ENCODE peak calls at places on chromosome 19, in four cellular contexts. One of them, this sample, is unnamed.

GRCh38 chr19:16571689-16572331 is 405 bp downstream of the SLC35E1 start:
- DNase-seq in C1 segment of cervical spinal cord: no peak
- DNase-seq in Calu3: no peak
- DNase-seq in stimulated activated CD8-positive, alpha-beta memory T cell treated with anti-CD3 and anti-CD28 coated beads, Interleukin-4, amount 100 ng/mL, for 4 hours: no peak
- DNase-seq in this sample: no peak

GRCh38 chr19:34999498-35000337 is at the start of gene GRAMD1A:
- DNase-seq in C1 segment of cervical spinal cord: peak
- DNase-seq in Calu3: peak
- DNase-seq in stimulated activated CD8-positive, alpha-beta memory T cell treated with anti-CD3 and anti-CD28 coated beads, Interleukin-4, amount 100 ng/mL, for 4 hours: peak
- DNase-seq in this sample: peak

GRCh38 chr19:40945645-40946044 is 45.4 kb upstream of the CYP2B6 start:
- DNase-seq in C1 segment of cervical spinal cord: no peak
- DNase-seq in Calu3: no peak
- DNase-seq in stimulated activated CD8-positive, alpha-beta memory T cell treated with anti-CD3 and anti-CD28 coated beads, Interleukin-4, amount 100 ng/mL, for 4 hours: no peak
- DNase-seq in this sample: no peak

GRCh38 chr19:15280915-15281683 is 48.9 kb upstream of the EPHX3 start:
- DNase-seq in C1 segment of cervical spinal cord: peak
- DNase-seq in Calu3: peak
- DNase-seq in stimulated activated CD8-positive, alpha-beta memory T cell treated with anti-CD3 and anti-CD28 coated beads, Interleukin-4, amount 100 ng/mL, for 4 hours: no peak
- DNase-seq in this sample: peak

GRCh38 chr19:37303591-37304171 is 67.2 kb upstream of the ZNF527 start:
- DNase-seq in C1 segment of cervical spinal cord: no peak
- DNase-seq in Calu3: no peak
- DNase-seq in stimulated activated CD8-positive, alpha-beta memory T cell treated with anti-CD3 and anti-CD28 coated beads, Interleukin-4, amount 100 ng/mL, for 4 hours: no peak
- DNase-seq in this sample: no peak

GRCh38 chr19:4304509-4305252 is at the start of gene FSD1:
- DNase-seq in C1 segment of cervical spinal cord: no peak
- DNase-seq in Calu3: peak
- DNase-seq in stimulated activated CD8-positive, alpha-beta memory T cell treated with anti-CD3 and anti-CD28 coated beads, Interleukin-4, amount 100 ng/mL, for 4 hours: peak
- DNase-seq in this sample: peak

GRCh38 chr19:17847538-17848366 is at the start of gene JAK3:
- DNase-seq in C1 segment of cervical spinal cord: no peak
- DNase-seq in Calu3: no peak
- DNase-seq in stimulated activated CD8-positive, alpha-beta memory T cell treated with anti-CD3 and anti-CD28 coated beads, Interleukin-4, amount 100 ng/mL, for 4 hours: peak
- DNase-seq in this sample: no peak

GRCh38 chr19:43651758-43652545 is 12.3 kb upstream of the CADM4 start:
- DNase-seq in C1 segment of cervical spinal cord: peak
- DNase-seq in Calu3: peak
- DNase-seq in stimulated activated CD8-positive, alpha-beta memory T cell treated with anti-CD3 and anti-CD28 coated beads, Interleukin-4, amount 100 ng/mL, for 4 hours: no peak
- DNase-seq in this sample: peak

GRCh38 chr19:3129112-3129511 is 6.7 kb upstream of the GNA15 start:
- DNase-seq in C1 segment of cervical spinal cord: no peak
- DNase-seq in Calu3: peak
- DNase-seq in stimulated activated CD8-positive, alpha-beta memory T cell treated with anti-CD3 and anti-CD28 coated beads, Interleukin-4, amount 100 ng/mL, for 4 hours: no peak
- DNase-seq in this sample: peak

GRCh38 chr19:50174100-50174793 is 11.2 kb upstream of the IZUMO2 start:
- DNase-seq in C1 segment of cervical spinal cord: no peak
- DNase-seq in Calu3: no peak
- DNase-seq in stimulated activated CD8-positive, alpha-beta memory T cell treated with anti-CD3 and anti-CD28 coated beads, Interleukin-4, amount 100 ng/mL, for 4 hours: no peak
- DNase-seq in this sample: no peak

GRCh38 chr19:45800009-45800553 is 7.4 kb upstream of the DMWD start:
- DNase-seq in C1 segment of cervical spinal cord: no peak
- DNase-seq in Calu3: no peak
- DNase-seq in stimulated activated CD8-positive, alpha-beta memory T cell treated with anti-CD3 and anti-CD28 coated beads, Interleukin-4, amount 100 ng/mL, for 4 hours: no peak
- DNase-seq in this sample: no peak

GRCh38 chr19:53536223-53536543 is 1.8 kb upstream of the ZNF331 start:
- DNase-seq in C1 segment of cervical spinal cord: no peak
- DNase-seq in Calu3: no peak
- DNase-seq in stimulated activated CD8-positive, alpha-beta memory T cell treated with anti-CD3 and anti-CD28 coated beads, Interleukin-4, amount 100 ng/mL, for 4 hours: no peak
- DNase-seq in this sample: no peak

GRCh38 chr19:51347209-51347928 is 5.4 kb upstream of the VSIG10L start:
- DNase-seq in C1 segment of cervical spinal cord: no peak
- DNase-seq in Calu3: no peak
- DNase-seq in stimulated activated CD8-positive, alpha-beta memory T cell treated with anti-CD3 and anti-CD28 coated beads, Interleukin-4, amount 100 ng/mL, for 4 hours: no peak
- DNase-seq in this sample: no peak

GRCh38 chr19:55581145-55581827 is 638 bp upstream of the ZNF579 start:
- DNase-seq in C1 segment of cervical spinal cord: no peak
- DNase-seq in Calu3: peak
- DNase-seq in stimulated activated CD8-positive, alpha-beta memory T cell treated with anti-CD3 and anti-CD28 coated beads, Interleukin-4, amount 100 ng/mL, for 4 hours: no peak
- DNase-seq in this sample: no peak

GRCh38 chr19:3108775-3109174 is 14.6 kb downstream of the GNA11 start:
- DNase-seq in C1 segment of cervical spinal cord: no peak
- DNase-seq in Calu3: peak
- DNase-seq in stimulated activated CD8-positive, alpha-beta memory T cell treated with anti-CD3 and anti-CD28 coated beads, Interleukin-4, amount 100 ng/mL, for 4 hours: peak
- DNase-seq in this sample: peak

GRCh38 chr19:52640916-52641315 is 2.8 kb upstream of the ZNF83 start:
- DNase-seq in C1 segment of cervical spinal cord: no peak
- DNase-seq in Calu3: no peak
- DNase-seq in stimulated activated CD8-positive, alpha-beta memory T cell treated with anti-CD3 and anti-CD28 coated beads, Interleukin-4, amount 100 ng/mL, for 4 hours: no peak
- DNase-seq in this sample: no peak

This sample was measured in SW480.